ENCODE peak calls at places on chromosomes 13 and 19, in ten cellular contexts. One of them, this sample, is unnamed.

GRCh38 chr19:50269653-50270052 is 59.5 kb downstream of the KCNC3 start:
- DNase-seq in heart right ventricle: no peak
- DNase-seq in cardiac muscle cell: no peak
- DNase-seq in effector memory CD4-positive, alpha-beta T cell: no peak
- DNase-seq in endodermal cell: no peak
- DNase-seq in left ventricle myocardium inferior: no peak
- DNase-seq in left lung: no peak
- DNase-seq in fibroblast of lung: no peak
- DNase-seq in upper lobe of right lung: no peak
- DNase-seq in prostate gland: no peak
- DNase-seq in this sample: no peak

GRCh38 chr13:25046274-25046984 is 49.5 kb upstream of the PABPC3 start:
- DNase-seq in heart right ventricle: no peak
- DNase-seq in cardiac muscle cell: peak; percentile 51
- DNase-seq in effector memory CD4-positive, alpha-beta T cell: no peak
- DNase-seq in endodermal cell: peak; percentile 76
- DNase-seq in left ventricle myocardium inferior: no peak
- DNase-seq in left lung: no peak
- DNase-seq in fibroblast of lung: no peak
- DNase-seq in upper lobe of right lung: no peak
- DNase-seq in prostate gland: no peak
- DNase-seq in this sample: no peak

GRCh38 chr13:72693832-72694231 is 33.6 kb downstream of the MZT1 start:
- DNase-seq in heart right ventricle: no peak
- DNase-seq in cardiac muscle cell: no peak
- DNase-seq in effector memory CD4-positive, alpha-beta T cell: no peak
- DNase-seq in endodermal cell: no peak
- DNase-seq in left ventricle myocardium inferior: no peak
- DNase-seq in left lung: no peak
- DNase-seq in fibroblast of lung: no peak
- DNase-seq in upper lobe of right lung: no peak
- DNase-seq in prostate gland: no peak
- DNase-seq in this sample: no peak

GRCh38 chr13:80050252-80050651 is 290.7 kb downstream of the SPRY2 start:
- DNase-seq in heart right ventricle: no peak
- DNase-seq in cardiac muscle cell: no peak
- DNase-seq in effector memory CD4-positive, alpha-beta T cell: no peak
- DNase-seq in endodermal cell: no peak
- DNase-seq in left ventricle myocardium inferior: no peak
- DNase-seq in left lung: no peak
- DNase-seq in fibroblast of lung: no peak
- DNase-seq in upper lobe of right lung: no peak
- DNase-seq in prostate gland: no peak
- DNase-seq in this sample: no peak

GRCh38 chr13:106867249-106867648 is 299.3 kb upstream of the ARGLU1 start:
- DNase-seq in heart right ventricle: peak; percentile 13
- DNase-seq in cardiac muscle cell: no peak
- DNase-seq in effector memory CD4-positive, alpha-beta T cell: no peak
- DNase-seq in endodermal cell: no peak
- DNase-seq in left ventricle myocardium inferior: no peak
- DNase-seq in left lung: no peak
- DNase-seq in fibroblast of lung: peak; percentile 33
- DNase-seq in upper lobe of right lung: no peak
- DNase-seq in prostate gland: no peak
- DNase-seq in this sample: no peak

GRCh38 chr19:40143612-40144011 is 47.6 kb upstream of the MAP3K10 start:
- DNase-seq in heart right ventricle: peak; percentile 30
- DNase-seq in cardiac muscle cell: no peak
- DNase-seq in effector memory CD4-positive, alpha-beta T cell: no peak
- DNase-seq in endodermal cell: no peak
- DNase-seq in left ventricle myocardium inferior: peak; percentile 28
- DNase-seq in left lung: peak; percentile 44
- DNase-seq in fibroblast of lung: peak; percentile 24
- DNase-seq in upper lobe of right lung: no peak
- DNase-seq in prostate gland: no peak
- DNase-seq in this sample: no peak

GRCh38 chr13:70723732-70724131 is 615.5 kb upstream of the KLHL1 start:
- DNase-seq in heart right ventricle: no peak
- DNase-seq in cardiac muscle cell: peak; percentile 8
- DNase-seq in effector memory CD4-positive, alpha-beta T cell: no peak
- DNase-seq in endodermal cell: no peak
- DNase-seq in left ventricle myocardium inferior: no peak
- DNase-seq in left lung: no peak
- DNase-seq in fibroblast of lung: peak; percentile 63
- DNase-seq in upper lobe of right lung: no peak
- DNase-seq in prostate gland: no peak
- DNase-seq in this sample: no peak

GRCh38 chr19:13001502-13002388 is 6.5 kb downstream of the NFIX start:
- DNase-seq in heart right ventricle: peak; percentile 82
- DNase-seq in cardiac muscle cell: no peak
- DNase-seq in effector memory CD4-positive, alpha-beta T cell: no peak
- DNase-seq in endodermal cell: no peak
- DNase-seq in left ventricle myocardium inferior: peak; percentile 76
- DNase-seq in left lung: peak; percentile 69
- DNase-seq in fibroblast of lung: peak; percentile 77
- DNase-seq in upper lobe of right lung: no peak
- DNase-seq in prostate gland: peak; percentile 87
- DNase-seq in this sample: no peak

GRCh38 chr19:679418-680286 is 3.5 kb downstream of the FSTL3 start:
- DNase-seq in heart right ventricle: peak; percentile 65
- DNase-seq in cardiac muscle cell: peak; percentile 70
- DNase-seq in effector memory CD4-positive, alpha-beta T cell: no peak
- DNase-seq in endodermal cell: peak; percentile 79
- DNase-seq in left ventricle myocardium inferior: peak; percentile 71
- DNase-seq in left lung: peak; percentile 80
- DNase-seq in fibroblast of lung: peak; percentile 90
- DNase-seq in upper lobe of right lung: peak; percentile 83
- DNase-seq in prostate gland: no peak
- DNase-seq in this sample: peak; percentile 58

GRCh38 chr19:48006762-48007161 is 12.3 kb downstream of the ELSPBP1 start:
- DNase-seq in heart right ventricle: no peak
- DNase-seq in cardiac muscle cell: no peak
- DNase-seq in effector memory CD4-positive, alpha-beta T cell: no peak
- DNase-seq in endodermal cell: peak; percentile 59
- DNase-seq in left ventricle myocardium inferior: no peak
- DNase-seq in left lung: no peak
- DNase-seq in fibroblast of lung: no peak
- DNase-seq in upper lobe of right lung: no peak
- DNase-seq in prostate gland: no peak
- DNase-seq in this sample: no peak

GRCh38 chr13:40619479-40619814 is 47.0 kb downstream of the FOXO1 start:
- DNase-seq in heart right ventricle: no peak
- DNase-seq in cardiac muscle cell: no peak
- DNase-seq in effector memory CD4-positive, alpha-beta T cell: no peak
- DNase-seq in endodermal cell: no peak
- DNase-seq in left ventricle myocardium inferior: no peak
- DNase-seq in left lung: no peak
- DNase-seq in fibroblast of lung: peak; percentile 26
- DNase-seq in upper lobe of right lung: no peak
- DNase-seq in prostate gland: no peak
- DNase-seq in this sample: no peak

DNA sequence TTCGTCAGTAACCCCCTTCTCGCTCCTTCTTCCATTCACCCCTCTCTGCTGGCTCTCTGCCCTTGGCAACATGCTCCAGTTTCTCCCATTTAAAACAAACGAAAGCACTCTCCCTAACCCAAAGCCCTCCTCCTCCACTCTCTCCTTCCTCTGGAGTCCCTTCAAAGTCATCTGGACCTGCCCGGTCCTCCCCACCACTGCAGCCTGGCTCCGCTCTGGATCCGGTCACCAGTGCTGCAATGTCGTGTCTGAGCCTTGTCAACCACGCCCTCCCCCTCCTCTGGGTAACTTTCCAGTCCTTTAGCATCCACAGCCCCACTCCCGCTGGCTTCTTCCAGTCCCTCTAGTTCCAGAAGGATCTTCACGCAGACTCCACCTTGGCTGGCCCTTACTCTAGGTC is 55.0 kb downstream of the STK24 start:
- DNase-seq in heart right ventricle: no peak
- DNase-seq in cardiac muscle cell: peak; percentile 31
- DNase-seq in effector memory CD4-positive, alpha-beta T cell: no peak
- DNase-seq in endodermal cell: no peak
- DNase-seq in left ventricle myocardium inferior: no peak
- DNase-seq in left lung: no peak
- DNase-seq in fibroblast of lung: no peak
- DNase-seq in upper lobe of right lung: peak; percentile 39
- DNase-seq in prostate gland: no peak
- DNase-seq in this sample: no peak
- H3K4me1 ChIP-seq in heart right ventricle: peaks cover 46% of the 10 kb centered on the region
- H3K4me1 ChIP-seq in cardiac muscle cell: peaks cover 57% of the 10 kb centered on the region
- H3K4me1 ChIP-seq in effector memory CD4-positive, alpha-beta T cell: peaks cover 61% of the 10 kb centered on the region
- H3K4me1 ChIP-seq in endodermal cell: peaks cover 19% of the 10 kb centered on the region
- H3K4me1 ChIP-seq in left ventricle myocardium inferior: peaks cover 84% of the 10 kb centered on the region
- H3K4me1 ChIP-seq in left lung: peaks cover 5% of the 10 kb centered on the region
- H3K4me1 ChIP-seq in fibroblast of lung: peaks cover 5% of the 10 kb centered on the region
- H3K4me1 ChIP-seq in upper lobe of right lung: peaks cover 46% of the 10 kb centered on the region
- H3K4me1 ChIP-seq in prostate gland: peaks cover 6% of the 10 kb centered on the region
- H3K4me1 ChIP-seq in this sample: peaks cover 68% of the 10 kb centered on the region

DNA sequence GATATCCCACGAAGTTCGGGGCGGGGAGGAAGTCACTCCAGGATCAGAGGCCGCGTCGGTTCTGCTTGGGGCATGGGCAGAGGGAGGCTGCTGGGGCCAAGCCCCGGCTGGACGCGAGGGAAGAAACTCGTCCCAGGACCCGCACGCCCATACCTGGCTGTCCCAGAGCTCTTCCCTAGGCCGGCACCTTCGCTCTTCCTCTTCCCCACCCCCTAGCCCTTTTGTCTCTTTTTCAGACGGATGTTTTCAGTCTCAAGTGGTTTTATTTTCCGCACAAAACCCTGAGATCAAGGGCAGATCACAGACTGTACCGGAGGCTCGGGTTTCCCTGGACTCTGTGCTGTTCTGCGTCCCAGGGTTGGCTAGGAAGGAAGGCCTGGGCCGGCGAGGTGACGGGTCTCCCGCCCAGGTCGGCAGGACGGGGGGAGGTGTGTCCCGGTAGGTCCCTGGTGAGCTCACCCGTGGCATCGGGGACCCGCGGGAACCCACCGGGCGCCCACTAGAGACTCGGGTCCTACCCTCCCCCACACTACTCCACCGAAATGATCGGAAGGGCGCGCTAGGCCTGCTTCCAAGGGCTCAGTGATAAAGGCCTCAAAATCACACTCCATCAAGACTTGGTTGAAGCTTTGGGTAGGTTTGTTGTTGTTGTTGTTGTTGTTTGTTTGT is 7.9 kb downstream of the ZIC2 start:
- DNase-seq in heart right ventricle: no peak
- DNase-seq in cardiac muscle cell: no peak
- DNase-seq in effector memory CD4-positive, alpha-beta T cell: no peak
- DNase-seq in endodermal cell: peak; percentile 84
- DNase-seq in left ventricle myocardium inferior: no peak
- DNase-seq in left lung: no peak
- DNase-seq in fibroblast of lung: no peak
- DNase-seq in upper lobe of right lung: no peak
- DNase-seq in prostate gland: no peak
- DNase-seq in this sample: peak; percentile 52
- H3K4me1 ChIP-seq in heart right ventricle: no peaks in the 10 kb centered on the region
- H3K4me1 ChIP-seq in cardiac muscle cell: no peaks in the 10 kb centered on the region
- H3K4me1 ChIP-seq in effector memory CD4-positive, alpha-beta T cell: peaks cover 19% of the 10 kb centered on the region
- H3K4me1 ChIP-seq in endodermal cell: peaks cover 18% of the 10 kb centered on the region
- H3K4me1 ChIP-seq in left ventricle myocardium inferior: peaks cover 29% of the 10 kb centered on the region
- H3K4me1 ChIP-seq in left lung: no peaks in the 10 kb centered on the region
- H3K4me1 ChIP-seq in fibroblast of lung: no peaks in the 10 kb centered on the region
- H3K4me1 ChIP-seq in upper lobe of right lung: no peaks in the 10 kb centered on the region
- H3K4me1 ChIP-seq in prostate gland: no peaks in the 10 kb centered on the region
- H3K4me1 ChIP-seq in this sample: peaks cover 17% of the 10 kb centered on the region

DNA sequence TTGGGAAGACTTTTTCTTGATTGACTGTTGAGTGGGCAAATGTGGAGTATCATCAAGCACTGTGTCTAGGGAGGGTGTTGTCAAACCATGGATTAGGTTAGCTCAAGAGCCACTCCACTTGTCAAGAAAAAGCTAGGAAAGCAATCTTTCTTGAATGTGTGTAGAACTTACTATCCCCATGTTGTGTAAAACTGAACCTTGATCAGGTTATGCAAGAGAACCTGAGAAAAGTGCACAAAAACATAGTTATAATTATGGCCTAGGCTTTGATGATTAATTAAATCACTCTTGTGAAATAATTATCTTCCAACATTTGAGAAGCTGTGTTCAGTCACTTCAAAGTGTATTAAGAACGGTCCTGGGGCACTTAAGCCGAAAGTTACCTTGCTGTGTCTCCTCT is 238.2 kb upstream of the OBI1 start:
- DNase-seq in heart right ventricle: no peak
- DNase-seq in cardiac muscle cell: no peak
- DNase-seq in effector memory CD4-positive, alpha-beta T cell: no peak
- DNase-seq in endodermal cell: no peak
- DNase-seq in left ventricle myocardium inferior: no peak
- DNase-seq in left lung: no peak
- DNase-seq in fibroblast of lung: no peak
- DNase-seq in upper lobe of right lung: no peak
- DNase-seq in prostate gland: no peak
- DNase-seq in this sample: no peak
- H3K4me1 ChIP-seq in heart right ventricle: no peaks in the 10 kb centered on the region
- H3K4me1 ChIP-seq in cardiac muscle cell: no peaks in the 10 kb centered on the region
- H3K4me1 ChIP-seq in effector memory CD4-positive, alpha-beta T cell: no peaks in the 10 kb centered on the region
- H3K4me1 ChIP-seq in endodermal cell: peaks cover 2% of the 10 kb centered on the region
- H3K4me1 ChIP-seq in left ventricle myocardium inferior: no peaks in the 10 kb centered on the region
- H3K4me1 ChIP-seq in left lung: no peaks in the 10 kb centered on the region
- H3K4me1 ChIP-seq in fibroblast of lung: no peaks in the 10 kb centered on the region
- H3K4me1 ChIP-seq in upper lobe of right lung: no peaks in the 10 kb centered on the region
- H3K4me1 ChIP-seq in prostate gland: no peaks in the 10 kb centered on the region
- H3K4me1 ChIP-seq in this sample: no peaks in the 10 kb centered on the region

GRCh38 chr13:36088463-36088862 is 42.7 kb downstream of the DCLK1 start:
- DNase-seq in heart right ventricle: no peak
- DNase-seq in cardiac muscle cell: no peak
- DNase-seq in effector memory CD4-positive, alpha-beta T cell: no peak
- DNase-seq in endodermal cell: no peak
- DNase-seq in left ventricle myocardium inferior: no peak
- DNase-seq in left lung: no peak
- DNase-seq in fibroblast of lung: no peak
- DNase-seq in upper lobe of right lung: no peak
- DNase-seq in prostate gland: no peak
- DNase-seq in this sample: no peak

GRCh38 chr13:36088001-36088400 is 43.2 kb downstream of the DCLK1 start:
- DNase-seq in heart right ventricle: no peak
- DNase-seq in cardiac muscle cell: no peak
- DNase-seq in effector memory CD4-positive, alpha-beta T cell: no peak
- DNase-seq in endodermal cell: no peak
- DNase-seq in left ventricle myocardium inferior: no peak
- DNase-seq in left lung: no peak
- DNase-seq in fibroblast of lung: no peak
- DNase-seq in upper lobe of right lung: no peak
- DNase-seq in prostate gland: no peak
- DNase-seq in this sample: no peak

GRCh38 chr13:36084131-36084530 is 47.1 kb downstream of the DCLK1 start:
- DNase-seq in heart right ventricle: no peak
- DNase-seq in cardiac muscle cell: no peak
- DNase-seq in effector memory CD4-positive, alpha-beta T cell: no peak
- DNase-seq in endodermal cell: no peak
- DNase-seq in left ventricle myocardium inferior: no peak
- DNase-seq in left lung: no peak
- DNase-seq in fibroblast of lung: no peak
- DNase-seq in upper lobe of right lung: no peak
- DNase-seq in prostate gland: no peak
- DNase-seq in this sample: no peak

GRCh38 chr13:36089130-36089529 is 42.1 kb downstream of the DCLK1 start:
- DNase-seq in heart right ventricle: no peak
- DNase-seq in cardiac muscle cell: no peak
- DNase-seq in effector memory CD4-positive, alpha-beta T cell: no peak
- DNase-seq in endodermal cell: no peak
- DNase-seq in left ventricle myocardium inferior: no peak
- DNase-seq in left lung: no peak
- DNase-seq in fibroblast of lung: no peak
- DNase-seq in upper lobe of right lung: no peak
- DNase-seq in prostate gland: no peak
- DNase-seq in this sample: no peak

GRCh38 chr13:36086117-36086516 is 45.1 kb downstream of the DCLK1 start:
- DNase-seq in heart right ventricle: no peak
- DNase-seq in cardiac muscle cell: no peak
- DNase-seq in effector memory CD4-positive, alpha-beta T cell: no peak
- DNase-seq in endodermal cell: peak; percentile 73
- DNase-seq in left ventricle myocardium inferior: no peak
- DNase-seq in left lung: no peak
- DNase-seq in fibroblast of lung: no peak
- DNase-seq in upper lobe of right lung: no peak
- DNase-seq in prostate gland: no peak
- DNase-seq in this sample: no peak
- H3K4me1 ChIP-seq in heart right ventricle: no peaks in the 10 kb centered on the region
- H3K4me1 ChIP-seq in cardiac muscle cell: no peaks in the 10 kb centered on the region
- H3K4me1 ChIP-seq in effector memory CD4-positive, alpha-beta T cell: no peaks in the 10 kb centered on the region
- H3K4me1 ChIP-seq in endodermal cell: no peaks in the 10 kb centered on the region
- H3K4me1 ChIP-seq in left ventricle myocardium inferior: peaks cover 8% of the 10 kb centered on the region
- H3K4me1 ChIP-seq in left lung: no peaks in the 10 kb centered on the region
- H3K4me1 ChIP-seq in fibroblast of lung: no peaks in the 10 kb centered on the region
- H3K4me1 ChIP-seq in upper lobe of right lung: no peaks in the 10 kb centered on the region
- H3K4me1 ChIP-seq in prostate gland: no peaks in the 10 kb centered on the region
- H3K4me1 ChIP-seq in this sample: no peaks in the 10 kb centered on the region

This sample was measured in CD8-positive, alpha-beta T cell.